ENCODE peak calls at places on chromosomes 2 and 18, in four cellular contexts. O is left ventricle myocardium inferior, T is spleen, P is GM12878. W is an unnamed sample. For H3K36me3, the result is how much of the 10 kb centered on the place peaks cover.

GRCh38 chr2:120953066-120953760 is 217.5 kb downstream of the GLI2 start:
- DNase-seq in O (no peak), T (no peak), P (no peak), W (peak)

GRCh38 chr2:88542668-88543067 is 84.6 kb downstream of the EIF2AK3 start:
- DNase-seq in O (no peak), T (no peak), P (no peak), W (no peak)

GRCh38 chr2:112876257-112876970 is 34.6 kb upstream of the IL37 start:
- DNase-seq in O (no peak), T (no peak), P (no peak), W (no peak)

GRCh38 chr2:166240387-166241313 is 112.8 kb upstream of the SCN1A start:
- DNase-seq in O (no peak), T (no peak), P (no peak), W (no peak)

GRCh38 chr2:10124538-10125045 is 2.1 kb downstream of the RRM2 start:
- DNase-seq in O (no peak), T (peak), P (no peak), W (no peak)

GRCh38 chr2:2014251-2014761 is 270.0 kb upstream of the PXDN start:
- DNase-seq in O (peak), T (no peak), P (no peak), W (peak)

GRCh38 chr2:34340307-34340706 is 741.2 kb upstream of the FAM98A start:
- DNase-seq in O (no peak), T (no peak), P (no peak), W (no peak)

GRCh38 chr2:94982661-94983060 is 42.8 kb upstream of the MAL start:
- DNase-seq in O (no peak), T (no peak), P (no peak), W (no peak)

GRCh38 chr2:99354060-99354459 is 16.9 kb downstream of the EIF5B start:
- DNase-seq in O (no peak), T (no peak), P (no peak), W (no peak)

GRCh38 chr18:63002803-63003445 is 287.6 kb downstream of the PHLPP1 start:
- DNase-seq in O (no peak), T (peak), P (no peak), W (no peak)

GRCh38 chr2:181312515-181312927 is 144.7 kb upstream of the ITGA4 start:
- DNase-seq in O (no peak), T (peak), P (peak), W (no peak)

GRCh38 chr2:25996844-25997243 is 14.5 kb upstream of the KIF3C start:
- DNase-seq in O (no peak), T (no peak), P (no peak), W (no peak)

GRCh38 chr2:26001743-26002341 is 19.5 kb upstream of the KIF3C start:
- DNase-seq in O (peak), T (peak), P (no peak), W (no peak)

GRCh38 chr2:26002617-26003310 is 20.5 kb upstream of the KIF3C start:
- DNase-seq in O (peak), T (peak), P (no peak), W (no peak)

DNA sequence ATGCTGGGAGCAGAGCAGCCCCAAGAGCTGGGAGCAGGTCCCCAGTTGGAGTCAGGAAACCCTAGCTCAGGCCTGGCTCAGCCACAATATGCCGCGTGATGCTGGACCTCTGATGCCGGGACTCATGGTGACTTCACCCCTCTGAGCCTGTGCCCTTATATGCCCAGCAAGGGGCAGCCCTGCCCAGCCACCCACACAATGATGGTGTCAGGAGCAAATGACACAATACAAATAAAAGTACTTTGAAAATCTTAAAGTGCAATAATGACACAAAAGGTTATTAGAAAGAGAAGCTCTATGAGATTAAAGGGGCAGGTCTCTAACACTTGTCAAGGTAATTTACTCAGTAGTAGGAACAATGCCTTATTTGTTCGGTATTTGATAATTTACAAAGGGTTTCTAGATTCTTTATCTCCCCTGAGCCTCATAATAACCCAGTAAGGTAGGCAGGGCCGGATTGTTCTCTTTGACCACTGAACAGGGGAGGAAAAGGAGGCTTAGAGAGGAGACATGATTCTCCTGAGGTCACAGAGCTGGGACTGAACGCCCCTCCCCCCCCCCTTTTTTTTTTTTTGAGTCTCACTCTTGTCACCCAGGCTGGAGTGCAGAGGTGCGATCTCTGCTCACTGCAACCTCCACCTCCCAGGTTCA is 18.4 kb upstream of the KIF3C start:
- DNase-seq in O (no peak), T (no peak), P (no peak), W (no peak)
- H3K27ac ChIP-seq in O (no peak), T (no peak), P (no peak), W (no peak)

GRCh38 chr2:171185941-171186340 is 25.2 kb upstream of the TLK1 start:
- DNase-seq in O (no peak), T (no peak), P (no peak), W (no peak)
- H3K4me3 ChIP-seq in O (no peak), T (no peak), P (no peak), W (no peak)

GRCh38 chr18:57943723-57944122 is 100.3 kb upstream of the NEDD4L start:
- DNase-seq in O (no peak), T (no peak), P (no peak), W (peak)

GRCh38 chr18:57942493-57942892 is 101.5 kb upstream of the NEDD4L start:
- DNase-seq in O (no peak), T (no peak), P (no peak), W (no peak)

GRCh38 chr18:57950542-57950941 is 93.5 kb upstream of the NEDD4L start:
- DNase-seq in O (no peak), T (no peak), P (no peak), W (no peak)

GRCh38 chr18:57951110-57951796 is 92.8 kb upstream of the NEDD4L start:
- DNase-seq in O (no peak), T (no peak), P (no peak), W (no peak)

GRCh38 chr18:57947117-57947516 is 96.9 kb upstream of the NEDD4L start:
- DNase-seq in O (no peak), T (no peak), P (no peak), W (no peak)
- H3K36me3 ChIP-seq in O (under half), T (under half), P (under half), W (under half)

GRCh38 chr2:205684871-205685313 is 2.6 kb downstream of the NRP2 start:
- DNase-seq in O (no peak), T (no peak), P (no peak), W (no peak)
- H3K27ac ChIP-seq in O (peak), T (no peak), P (no peak), W (no peak)

W was measured in WERI-Rb-1.